ENCODE peak calls at places on chromosomes 4 and X, in six cellular contexts. I is K562, B is GM12878, Q is SK-N-SH, U is HepG2, J is HCT116. G is an unnamed sample.

GRCh38 chrX:150688911-150689451 is 4.2 kb upstream of the MTMR1 start:
- DNase-seq in I (no peak), B (no peak), Q (no peak), U (peak), J (peak), G (peak)

GRCh38 chr4:81594495-81595169 is 122.9 kb upstream of the RASGEF1B start:
- DNase-seq in I (no peak), B (no peak), Q (no peak), U (no peak), J (no peak), G (no peak)

GRCh38 chrX:27966955-27967354 is 14.3 kb downstream of the DCAF8L1 start:
- DNase-seq in I (no peak), B (no peak), Q (no peak), U (no peak), J (no peak), G (no peak)

GRCh38 chr4:134627386-134627785 is 425.8 kb upstream of the PABPC4L start:
- DNase-seq in I (no peak), B (no peak), Q (no peak), U (peak), J (no peak), G (no peak)

GRCh38 chrX:55488559-55489314 is 911 bp downstream of the USP51 start:
- DNase-seq in I (peak), B (peak), Q (peak), U (no peak), J (no peak), G (peak)

GRCh38 chr4:126850286-126850685 is 782.5 kb upstream of the INTU start:
- DNase-seq in I (peak), B (no peak), Q (peak), U (no peak), J (peak), G (no peak)

GRCh38 chr4:151418856-151419255 is 9.9 kb downstream of the FHIP1A start:
- DNase-seq in I (no peak), B (no peak), Q (no peak), U (no peak), J (no peak), G (no peak)

GRCh38 chr4:186554485-186554884 is 882 bp downstream of the MTNR1A start:
- DNase-seq in I (peak), B (no peak), Q (no peak), U (peak), J (peak), G (peak)

GRCh38 chr4:144338834-144339233 is 198.3 kb upstream of the GYPA start:
- DNase-seq in I (no peak), B (no peak), Q (no peak), U (no peak), J (no peak), G (peak)

GRCh38 chr4:10715696-10716095 is 31.1 kb upstream of the CLNK start:
- DNase-seq in I (no peak), B (no peak), Q (no peak), U (no peak), J (no peak), G (no peak)

GRCh38 chr4:159296061-159296460 is 193.2 kb downstream of the RAPGEF2 start:
- DNase-seq in I (no peak), B (no peak), Q (no peak), U (peak), J (no peak), G (no peak)

GRCh38 chr4:58808817-58809216 is 1698.6 kb upstream of the IGFBP7 start:
- DNase-seq in I (no peak), B (no peak), Q (no peak), U (no peak), J (no peak), G (no peak)

GRCh38 chr4:143286733-143287570 is 49.7 kb upstream of the GAB1 start:
- DNase-seq in I (peak), B (no peak), Q (no peak), U (no peak), J (no peak), G (no peak)

GRCh38 chrX:152904151-152905080 is 6.5 kb downstream of the ZNF185 start:
- DNase-seq in I (peak), B (no peak), Q (peak), U (no peak), J (no peak), G (peak)

GRCh38 chr4:102620697-102621497 is 119.7 kb downstream of the NFKB1 start:
- DNase-seq in I (peak), B (no peak), Q (peak), U (peak), J (peak), G (peak)

GRCh38 chrX:37786666-37787337 is 6.9 kb downstream of the CYBB start:
- DNase-seq in I (peak), B (peak), Q (no peak), U (no peak), J (no peak), G (no peak)

GRCh38 chr4:173125216-173125812 is 43.3 kb upstream of the GALNT7 start:
- DNase-seq in I (no peak), B (no peak), Q (no peak), U (no peak), J (no peak), G (no peak)

GRCh38 chr4:101421393-101421792 is 74.1 kb upstream of the PPP3CA start:
- DNase-seq in I (no peak), B (no peak), Q (no peak), U (no peak), J (no peak), G (no peak)

GRCh38 chr4:39308576-39308975 is 57.6 kb downstream of the RFC1 start:
- DNase-seq in I (no peak), B (no peak), Q (no peak), U (no peak), J (no peak), G (no peak)

GRCh38 chr4:143294710-143295109 is 42.0 kb upstream of the GAB1 start:
- DNase-seq in I (no peak), B (no peak), Q (no peak), U (no peak), J (no peak), G (no peak)

GRCh38 chr4:169219440-169219839 is 51.3 kb downstream of the SH3RF1 start:
- DNase-seq in I (no peak), B (no peak), Q (no peak), U (no peak), J (no peak), G (peak)

GRCh38 chr4:71107732-71108131 is 114.3 kb downstream of the DCK start:
- DNase-seq in I (no peak), B (no peak), Q (no peak), U (no peak), J (no peak), G (no peak)

GRCh38 chr4:131427000-131427399 is 1722.1 kb upstream of the PCDH10 start:
- DNase-seq in I (no peak), B (no peak), Q (no peak), U (no peak), J (no peak), G (no peak)

GRCh38 chr4:173346074-173346473 is 11.9 kb upstream of the HMGB2 start:
- DNase-seq in I (no peak), B (no peak), Q (no peak), U (no peak), J (no peak), G (no peak)

GRCh38 chr4:6640292-6641163 is at the start of gene MRFAP1:
- DNase-seq in I (peak), B (peak), Q (peak), U (peak), J (peak), G (peak)

GRCh38 chrX:113522814-113523213 is 682.2 kb upstream of the AMOT start:
- DNase-seq in I (no peak), B (peak), Q (no peak), U (no peak), J (no peak), G (no peak)

GRCh38 chr4:105944535-105944934 is 49.3 kb downstream of the NPNT start:
- DNase-seq in I (no peak), B (no peak), Q (no peak), U (no peak), J (no peak), G (no peak)

GRCh38 chrX:50459615-50460014 is 11.0 kb downstream of the DGKK start:
- DNase-seq in I (no peak), B (no peak), Q (no peak), U (no peak), J (no peak), G (no peak)

GRCh38 chr4:48546336-48546735 is 56.3 kb downstream of the ZAR1 start:
- DNase-seq in I (peak), B (peak), Q (no peak), U (peak), J (peak), G (no peak)

GRCh38 chr4:78692815-78693156 is 83.4 kb upstream of the BMP2K start:
- DNase-seq in I (no peak), B (no peak), Q (no peak), U (no peak), J (no peak), G (no peak)

GRCh38 chr4:76745264-76745663 is 152.7 kb downstream of the SOWAHB start:
- DNase-seq in I (no peak), B (no peak), Q (no peak), U (no peak), J (no peak), G (no peak)

GRCh38 chr4:33162122-33162521 is 2442.0 kb downstream of the PCDH7 start:
- DNase-seq in I (no peak), B (no peak), Q (no peak), U (no peak), J (no peak), G (no peak)

GRCh38 chr4:26522478-26522877 is 32.2 kb upstream of the CCKAR start:
- DNase-seq in I (no peak), B (no peak), Q (no peak), U (no peak), J (no peak), G (no peak)

GRCh38 chrX:74280759-74281158 is 23.2 kb upstream of the ZCCHC13 start:
- DNase-seq in I (no peak), B (no peak), Q (no peak), U (no peak), J (no peak), G (no peak)

GRCh38 chr4:80507077-80507476 is 171.5 kb downstream of the CFAP299 start:
- DNase-seq in I (peak), B (no peak), Q (no peak), U (no peak), J (no peak), G (no peak)

GRCh38 chr4:183140911-183141320 is 41.9 kb downstream of the WWC2 start:
- DNase-seq in I (no peak), B (no peak), Q (no peak), U (no peak), J (no peak), G (no peak)

GRCh38 chrX:86507337-86507736 is 359.1 kb downstream of the DACH2 start:
- DNase-seq in I (no peak), B (no peak), Q (no peak), U (no peak), J (no peak), G (no peak)

GRCh38 chr4:89752932-89753598 is 83.9 kb downstream of the SNCA start:
- DNase-seq in I (no peak), B (no peak), Q (peak), U (no peak), J (no peak), G (no peak)

GRCh38 chrX:150365953-150366911 is 3.1 kb downstream of the MAMLD1 start:
- DNase-seq in I (peak), B (no peak), Q (no peak), U (no peak), J (no peak), G (no peak)

GRCh38 chrX:9327086-9327746 is 137.6 kb upstream of the TBL1X start:
- DNase-seq in I (no peak), B (no peak), Q (no peak), U (no peak), J (no peak), G (no peak)

GRCh38 chr4:87092389-87093141 is 127.9 kb downstream of the KLHL8 start:
- DNase-seq in I (peak), B (no peak), Q (peak), U (peak), J (peak), G (no peak)
- TF ChIP-seq JUND in I (no peak), B (no peak), Q (no peak), U (no peak), J (no peak), G (no peak)

GRCh38 chr4:15161439-15161838 is 159.2 kb downstream of the CPEB2 start:
- DNase-seq in I (no peak), B (no peak), Q (no peak), U (no peak), J (no peak), G (no peak)

GRCh38 chr4:15162046-15162445 is 159.8 kb downstream of the CPEB2 start:
- DNase-seq in I (no peak), B (no peak), Q (no peak), U (no peak), J (no peak), G (no peak)

GRCh38 chr4:15163284-15163645 is 161.0 kb downstream of the CPEB2 start:
- DNase-seq in I (no peak), B (no peak), Q (no peak), U (no peak), J (no peak), G (no peak)

GRCh38 chr4:15164571-15164970 is 162.3 kb downstream of the CPEB2 start:
- DNase-seq in I (no peak), B (no peak), Q (no peak), U (no peak), J (no peak), G (no peak)

DNA sequence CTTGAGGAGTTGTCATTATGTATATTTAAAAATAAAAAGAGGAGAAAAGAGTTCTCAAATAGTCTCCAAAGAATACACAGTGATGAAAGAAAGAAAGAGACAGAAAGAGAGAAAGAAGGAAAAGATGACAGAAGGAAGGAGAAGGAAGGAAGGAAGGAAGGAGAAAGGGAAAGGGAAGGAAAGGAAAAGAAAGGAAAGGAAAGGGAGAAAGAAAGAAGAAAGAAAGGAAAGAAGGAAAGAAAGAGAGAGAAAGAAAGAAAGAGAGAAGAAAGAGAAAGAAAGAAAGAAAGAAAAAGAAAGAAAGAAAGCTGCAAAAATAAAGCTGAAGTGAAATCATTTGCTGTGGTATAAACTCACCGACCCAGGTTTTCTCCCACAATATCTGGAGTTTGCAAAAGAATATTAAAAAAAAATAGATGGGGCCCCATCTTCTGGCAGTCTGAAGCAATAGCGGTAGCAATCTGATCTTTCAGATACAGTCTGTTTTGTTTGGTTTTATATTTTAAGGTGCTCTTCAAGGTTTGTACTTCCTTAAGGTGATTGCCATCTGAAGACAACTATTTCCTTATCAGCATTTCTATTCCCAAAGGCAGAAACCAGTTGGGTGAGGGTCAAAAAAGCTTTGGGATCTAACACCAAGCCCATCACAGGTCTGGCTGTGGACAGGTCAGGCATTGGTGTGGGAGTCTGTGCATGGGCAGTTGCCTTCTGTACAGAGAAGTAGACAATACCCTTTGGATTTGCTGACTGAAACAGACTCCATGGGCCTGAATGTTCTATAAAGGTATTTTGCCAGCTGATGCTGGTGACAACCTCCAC is 160.4 kb downstream of the CPEB2 start:
- DNase-seq in I (peak), B (no peak), Q (peak), U (peak), J (no peak), G (no peak)
- TF ChIP-seq JUND in I (no peak), B (no peak), Q (no peak), U (no peak), J (no peak), G (no peak)

DNA sequence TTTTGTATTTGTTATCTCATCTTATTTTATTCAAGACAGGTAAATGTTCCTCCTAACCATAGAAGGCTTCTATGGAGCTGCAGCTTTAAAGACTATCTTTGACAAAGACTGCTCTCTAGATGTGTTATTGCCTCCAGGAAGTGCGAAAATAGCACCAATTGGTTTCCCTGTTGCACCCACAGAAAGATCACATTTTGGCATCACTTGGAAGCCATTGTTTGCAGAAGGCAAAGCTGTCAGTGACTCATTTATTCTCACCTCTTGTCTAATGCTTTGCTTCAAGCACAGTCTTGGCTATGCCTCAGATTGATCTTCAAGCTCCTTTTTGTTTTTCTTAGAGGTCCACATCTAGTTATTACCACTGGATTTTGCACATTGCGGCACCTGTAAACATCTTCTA is 150.3 kb downstream of the PCDH7 start:
- DNase-seq in I (no peak), B (no peak), Q (no peak), U (no peak), J (peak), G (peak)
- TF ChIP-seq JUND in I (no peak), B (no peak), Q (no peak), U (no peak), J (peak), G (no peak)

GRCh38 chr4:84583871-84584373 is 995 bp downstream of the CDS1 start:
- DNase-seq in I (no peak), B (no peak), Q (peak), U (no peak), J (no peak), G (peak)

GRCh38 chr4:84582302-84582987 is 482 bp upstream of the CDS1 start:
- DNase-seq in I (peak), B (no peak), Q (peak), U (peak), J (peak), G (peak)

GRCh38 chr4:84579410-84579791 is 3.5 kb upstream of the CDS1 start:
- DNase-seq in I (no peak), B (no peak), Q (no peak), U (no peak), J (no peak), G (no peak)

GRCh38 chr4:84585276-84585675 is 2.3 kb downstream of the CDS1 start:
- DNase-seq in I (no peak), B (no peak), Q (no peak), U (no peak), J (no peak), G (no peak)

GRCh38 chr4:84582988-84583870 is at the start of gene CDS1:
- DNase-seq in I (peak), B (no peak), Q (peak), U (no peak), J (no peak), G (no peak)
- TF ChIP-seq JUND in I (no peak), B (no peak), Q (no peak), U (no peak), J (no peak), G (no peak)

GRCh38 chrX:30657542-30658238 is 4.5 kb downstream of the GK start:
- DNase-seq in I (no peak), B (no peak), Q (no peak), U (no peak), J (no peak), G (no peak)

GRCh38 chrX:30661228-30661627 is 8.0 kb downstream of the GK start:
- DNase-seq in I (no peak), B (no peak), Q (no peak), U (no peak), J (no peak), G (no peak)

GRCh38 chrX:30654989-30655607 is 1.9 kb downstream of the GK start:
- DNase-seq in I (no peak), B (no peak), Q (no peak), U (no peak), J (no peak), G (no peak)

GRCh38 chrX:30663317-30663716 is 10.1 kb downstream of the GK start:
- DNase-seq in I (no peak), B (no peak), Q (no peak), U (no peak), J (no peak), G (no peak)

GRCh38 chrX:30659421-30659820 is 6.2 kb downstream of the GK start:
- DNase-seq in I (peak), B (no peak), Q (no peak), U (no peak), J (no peak), G (no peak)
- TF ChIP-seq JUND in I (peak), B (no peak), Q (no peak), U (no peak), J (no peak), G (no peak)

GRCh38 chrX:7771788-7772438 is 71.1 kb upstream of the VCX start:
- DNase-seq in I (no peak), B (no peak), Q (no peak), U (peak), J (no peak), G (no peak)
- TF ChIP-seq JUND in I (no peak), B (no peak), Q (no peak), U (no peak), J (no peak), G (no peak)

DNA sequence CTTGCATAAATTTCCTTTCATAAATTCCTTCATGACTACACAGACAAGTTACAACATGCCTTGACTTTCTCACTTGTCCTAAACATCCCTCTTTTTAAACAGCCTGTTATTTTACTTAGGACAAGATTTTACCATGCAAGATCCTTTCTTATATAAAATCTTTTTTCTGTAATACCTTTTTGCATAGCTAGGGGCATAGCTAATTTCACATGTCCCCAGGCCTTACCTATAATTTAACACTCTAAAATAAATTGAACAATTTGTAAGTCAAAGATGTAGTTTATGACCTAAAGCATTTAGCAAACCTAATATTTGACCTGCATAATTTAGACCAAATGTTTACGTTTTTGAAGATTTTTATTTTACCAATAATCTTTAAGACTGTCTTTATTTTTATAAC is 396.3 kb upstream of the FSTL5 start:
- DNase-seq in I (no peak), B (no peak), Q (no peak), U (no peak), J (no peak), G (no peak)
- TF ChIP-seq JUND in I (no peak), B (no peak), Q (no peak), U (no peak), J (no peak), G (no peak)

GRCh38 chr4:61541474-61541873 is 341.3 kb downstream of the ADGRL3 start:
- DNase-seq in I (no peak), B (no peak), Q (no peak), U (peak), J (no peak), G (peak)

GRCh38 chr4:61543976-61544375 is 343.9 kb downstream of the ADGRL3 start:
- DNase-seq in I (no peak), B (no peak), Q (no peak), U (no peak), J (no peak), G (no peak)

GRCh38 chr4:61545902-61546498 is 345.9 kb downstream of the ADGRL3 start:
- DNase-seq in I (no peak), B (no peak), Q (no peak), U (no peak), J (no peak), G (no peak)

GRCh38 chr4:61540944-61541343 is 340.8 kb downstream of the ADGRL3 start:
- DNase-seq in I (no peak), B (no peak), Q (no peak), U (peak), J (no peak), G (peak)
- TF ChIP-seq JUND in I (no peak), B (no peak), Q (no peak), U (no peak), J (no peak), G (no peak)